ENCODE peak calls at places on chromosomes 3 and 15, in seven cellular contexts. One of them, this sample, is unnamed.

GRCh38 chr15:36414670-36415069 is 164.8 kb upstream of the CDIN1 start:
- DNase-seq in GM18507: no peak
- DNase-seq in BJ: no peak
- DNase-seq in cardiac fibroblast: peak; percentile 61
- DNase-seq in activated CD4-positive, alpha-beta T cell treated with anti-CD3 and anti-CD28 coated beads, Interleukin-2, amount 10 ng/mL, durations not matched to agents 7 days and 5 days: no peak
- DNase-seq in uterus: no peak
- DNase-seq in GM23248: peak; percentile 26
- DNase-seq in this sample: no peak

GRCh38 chr15:48682949-48683651 is 37.6 kb upstream of the FBN1 start:
- DNase-seq in GM18507: no peak
- DNase-seq in cardiac fibroblast: peak; percentile 95
- DNase-seq in activated CD4-positive, alpha-beta T cell treated with anti-CD3 and anti-CD28 coated beads, Interleukin-2, amount 10 ng/mL, durations not matched to agents 7 days and 5 days: no peak
- DNase-seq in uterus: peak; percentile 21
- DNase-seq in GM23248: peak; percentile 86
- DNase-seq in BJ: no peak
- DNase-seq in this sample: peak; percentile 84

GRCh38 chr15:88657326-88658069 is 18.7 kb downstream of the ISG20 start:
- DNase-seq in GM23248: peak; percentile 81
- DNase-seq in uterus: no peak
- DNase-seq in GM18507: no peak
- DNase-seq in cardiac fibroblast: peak; percentile 69
- DNase-seq in BJ: no peak
- DNase-seq in activated CD4-positive, alpha-beta T cell treated with anti-CD3 and anti-CD28 coated beads, Interleukin-2, amount 10 ng/mL, durations not matched to agents 7 days and 5 days: no peak
- DNase-seq in this sample: peak; percentile 43

GRCh38 chr15:83784975-83785374 is 131.1 kb downstream of the ADAMTSL3 start:
- DNase-seq in uterus: no peak
- DNase-seq in GM23248: no peak
- DNase-seq in activated CD4-positive, alpha-beta T cell treated with anti-CD3 and anti-CD28 coated beads, Interleukin-2, amount 10 ng/mL, durations not matched to agents 7 days and 5 days: no peak
- DNase-seq in GM18507: no peak
- DNase-seq in cardiac fibroblast: peak; percentile 63
- DNase-seq in BJ: no peak
- DNase-seq in this sample: no peak

GRCh38 chr3:110579841-110580550 is 491.6 kb upstream of the NECTIN3 start:
- DNase-seq in BJ: no peak
- DNase-seq in GM23248: peak; percentile 70
- DNase-seq in activated CD4-positive, alpha-beta T cell treated with anti-CD3 and anti-CD28 coated beads, Interleukin-2, amount 10 ng/mL, durations not matched to agents 7 days and 5 days: no peak
- DNase-seq in GM18507: no peak
- DNase-seq in cardiac fibroblast: peak; percentile 65
- DNase-seq in uterus: no peak
- DNase-seq in this sample: peak; percentile 62

GRCh38 chr15:100997442-100997841 is 78.3 kb downstream of the LRRK1 start:
- DNase-seq in BJ: peak; percentile 60
- DNase-seq in cardiac fibroblast: no peak
- DNase-seq in uterus: no peak
- DNase-seq in GM23248: peak; percentile 55
- DNase-seq in activated CD4-positive, alpha-beta T cell treated with anti-CD3 and anti-CD28 coated beads, Interleukin-2, amount 10 ng/mL, durations not matched to agents 7 days and 5 days: no peak
- DNase-seq in GM18507: no peak
- DNase-seq in this sample: peak; percentile 86

GRCh38 chr3:185677146-185677829 is 91.2 kb downstream of the SENP2 start:
- DNase-seq in cardiac fibroblast: peak; percentile 93
- DNase-seq in GM23248: peak; percentile 86
- DNase-seq in GM18507: peak; percentile 33
- DNase-seq in BJ: no peak
- DNase-seq in uterus: no peak
- DNase-seq in activated CD4-positive, alpha-beta T cell treated with anti-CD3 and anti-CD28 coated beads, Interleukin-2, amount 10 ng/mL, durations not matched to agents 7 days and 5 days: peak; percentile 33
- DNase-seq in this sample: peak; percentile 69

GRCh38 chr15:51669381-51669780 is 11.9 kb upstream of the SCG3 start:
- DNase-seq in BJ: no peak
- DNase-seq in cardiac fibroblast: no peak
- DNase-seq in GM18507: no peak
- DNase-seq in activated CD4-positive, alpha-beta T cell treated with anti-CD3 and anti-CD28 coated beads, Interleukin-2, amount 10 ng/mL, durations not matched to agents 7 days and 5 days: no peak
- DNase-seq in GM23248: no peak
- DNase-seq in uterus: no peak
- DNase-seq in this sample: no peak

GRCh38 chr3:193780810-193781472 is 187.9 kb downstream of the OPA1 start:
- DNase-seq in GM18507: peak; percentile 35
- DNase-seq in BJ: no peak
- DNase-seq in cardiac fibroblast: peak; percentile 65
- DNase-seq in GM23248: peak; percentile 90
- DNase-seq in activated CD4-positive, alpha-beta T cell treated with anti-CD3 and anti-CD28 coated beads, Interleukin-2, amount 10 ng/mL, durations not matched to agents 7 days and 5 days: peak; percentile 33
- DNase-seq in uterus: peak; percentile 92
- DNase-seq in this sample: peak; percentile 23

GRCh38 chr3:169387751-169388696 is 275.5 kb downstream of the MECOM start:
- DNase-seq in activated CD4-positive, alpha-beta T cell treated with anti-CD3 and anti-CD28 coated beads, Interleukin-2, amount 10 ng/mL, durations not matched to agents 7 days and 5 days: no peak
- DNase-seq in cardiac fibroblast: peak; percentile 64
- DNase-seq in GM18507: no peak
- DNase-seq in GM23248: peak; percentile 22
- DNase-seq in BJ: no peak
- DNase-seq in uterus: peak; percentile 64
- DNase-seq in this sample: no peak

GRCh38 chr15:31197497-31198414 is 96.2 kb upstream of the TRPM1 start:
- DNase-seq in uterus: no peak
- DNase-seq in BJ: no peak
- DNase-seq in cardiac fibroblast: peak; percentile 34
- DNase-seq in GM18507: no peak
- DNase-seq in GM23248: peak; percentile 32
- DNase-seq in activated CD4-positive, alpha-beta T cell treated with anti-CD3 and anti-CD28 coated beads, Interleukin-2, amount 10 ng/mL, durations not matched to agents 7 days and 5 days: peak; percentile 42
- DNase-seq in this sample: no peak